ENCODE peak calls at places on chromosomes 2 and 18, in nine cellular contexts. H, W, S, J, P, A, E, F and N are unnamed samples.

GRCh38 chr18:79385326-79385725 is 10.4 kb upstream of the NFATC1 start:
- DNase-seq in H (no peak), W (no peak), S (no peak), J (no peak), P (no peak), A (no peak), E (no peak), F (no peak), N (no peak)

GRCh38 chr2:156864230-156864629 is 393.3 kb upstream of the GALNT5 start:
- DNase-seq in H (no peak), W (no peak), S (no peak), J (no peak), P (no peak), A (no peak), E (no peak), F (no peak), N (no peak)

GRCh38 chr18:49694402-49694801 is 118.9 kb downstream of the ACAA2 start:
- DNase-seq in H (no peak), W (no peak), S (no peak), J (no peak), P (no peak), A (no peak), E (no peak), F (no peak), N (no peak)

GRCh38 chr18:27750014-27750413 is 426.9 kb downstream of the CDH2 start:
- DNase-seq in H (peak; percentile 3), W (peak; percentile 9), S (no peak), J (peak; percentile 18), P (peak; percentile 14), A (no peak), E (peak; percentile 78), F (no peak), N (no peak)

GRCh38 chr2:191233533-191233932 is 11.7 kb upstream of the MYO1B start:
- DNase-seq in H (no peak), W (no peak), S (no peak), J (no peak), P (no peak), A (no peak), E (no peak), F (no peak), N (no peak)

GRCh38 chr18:58251416-58251815 is 207.4 kb downstream of the NEDD4L start:
- DNase-seq in H (no peak), W (no peak), S (no peak), J (no peak), P (no peak), A (no peak), E (no peak), F (no peak), N (no peak)

GRCh38 chr2:23859234-23859633 is 67.7 kb downstream of the ATAD2B start:
- DNase-seq in H (no peak), W (no peak), S (no peak), J (no peak), P (no peak), A (no peak), E (no peak), F (no peak), N (no peak)

GRCh38 chr2:15764683-15765011 is 173.0 kb downstream of the DDX1 start:
- DNase-seq in H (no peak), W (no peak), S (no peak), J (no peak), P (no peak), A (no peak), E (no peak), F (no peak), N (no peak)

GRCh38 chr18:79610461-79611039 is 69.1 kb upstream of the CTDP1 start:
- DNase-seq in H (no peak), W (no peak), S (no peak), J (no peak), P (no peak), A (no peak), E (no peak), F (no peak), N (no peak)

GRCh38 chr18:60232541-60232940 is 140.0 kb downstream of the MC4R start:
- DNase-seq in H (no peak), W (no peak), S (no peak), J (no peak), P (no peak), A (no peak), E (peak; percentile 78), F (no peak), N (no peak)

GRCh38 chr2:154565433-154565832 is 133.1 kb upstream of the KCNJ3 start:
- DNase-seq in H (no peak), W (no peak), S (no peak), J (no peak), P (no peak), A (no peak), E (no peak), F (no peak), N (no peak)

GRCh38 chr2:156445311-156446218 is 9.4 kb downstream of the GPD2 start:
- DNase-seq in H (no peak), W (no peak), S (no peak), J (no peak), P (no peak), A (no peak), E (peak; percentile 87), F (no peak), N (no peak)

GRCh38 chr18:13680612-13681011 is 45.7 kb downstream of the FAM210A start:
- DNase-seq in H (peak; percentile 32), W (no peak), S (no peak), J (no peak), P (no peak), A (no peak), E (no peak), F (no peak), N (no peak)